ENCODE peak calls at places on chromosome 17, in ten cellular contexts. B, H, I, S, G, M, W, C, D and L are unnamed samples. For H3K4me1, the result is how much of the 10 kb centered on the place peaks cover.

GRCh38 chr17:63693411-63694113 is 6.4 kb downstream of the LIMD2 start:
- DNase-seq in B (no peak), H (no peak), I (no peak), S (no peak), G (no peak), M (peak), W (no peak), C (no peak), D (no peak), L (no peak)

GRCh38 chr17:13981881-13982280 is 87.4 kb upstream of the COX10 start:
- DNase-seq in B (no peak), H (no peak), I (no peak), S (no peak), G (no peak), M (no peak), W (no peak), C (no peak), D (no peak), L (no peak)

GRCh38 chr17:71983828-71984227 is 137.0 kb upstream of the SOX9 start:
- DNase-seq in B (no peak), H (no peak), I (no peak), S (no peak), G (no peak), M (no peak), W (no peak), C (no peak), D (no peak), L (no peak)

GRCh38 chr17:63369233-63369632 is 76.9 kb downstream of the CYB561 start:
- DNase-seq in B (no peak), H (no peak), I (no peak), S (no peak), G (no peak), M (no peak), W (no peak), C (no peak), D (no peak), L (no peak)

GRCh38 chr17:67063146-67063545 is 18.8 kb downstream of the CACNG1 start:
- DNase-seq in B (no peak), H (no peak), I (no peak), S (no peak), G (no peak), M (no peak), W (no peak), C (no peak), D (no peak), L (no peak)

GRCh38 chr17:181213-182163 is at the start of gene DOC2B:
- DNase-seq in B (peak), H (peak), I (peak), S (no peak), G (no peak), M (peak), W (peak), C (peak), D (peak), L (peak)

GRCh38 chr17:44688675-44689491 is 693 bp downstream of the CCDC43 start:
- DNase-seq in B (no peak), H (no peak), I (no peak), S (no peak), G (no peak), M (peak), W (peak), C (no peak), D (no peak), L (no peak)

GRCh38 chr17:56653877-56654276 is 60.4 kb downstream of the NOG start:
- DNase-seq in B (peak), H (no peak), I (no peak), S (peak), G (no peak), M (no peak), W (peak), C (no peak), D (peak), L (no peak)

GRCh38 chr17:46763416-46763815 is 55.1 kb downstream of the WNT3 start:
- DNase-seq in B (no peak), H (no peak), I (no peak), S (no peak), G (no peak), M (no peak), W (no peak), C (no peak), D (no peak), L (no peak)

GRCh38 chr17:64662774-64663367 is 764 bp upstream of the SMURF2 start:
- DNase-seq in B (no peak), H (no peak), I (no peak), S (no peak), G (no peak), M (no peak), W (no peak), C (no peak), D (no peak), L (no peak)

GRCh38 chr17:64459284-64459747 is 10.4 kb downstream of the MILR1 start:
- DNase-seq in B (no peak), H (no peak), I (no peak), S (peak), G (no peak), M (no peak), W (peak), C (no peak), D (no peak), L (no peak)

GRCh38 chr17:58432806-58433573 is 15.7 kb upstream of the RNF43 start:
- DNase-seq in B (no peak), H (no peak), I (no peak), S (no peak), G (no peak), M (no peak), W (no peak), C (no peak), D (no peak), L (no peak)
- H3K4me1 ChIP-seq in B (under half), H (under half), I (under half), S (under half), G (under half), M (under half), W (under half), C (under half), D (under half), L (under half)

GRCh38 chr17:36938566-36939058 is 1.3 kb downstream of the LHX1 start:
- DNase-seq in B (peak), H (no peak), I (no peak), S (no peak), G (no peak), M (no peak), W (no peak), C (no peak), D (no peak), L (no peak)
- H3K4me1 ChIP-seq in B (under half), H (under half), I (half or more), S (under half), G (under half), M (under half), W (under half), C (under half), D (under half), L (half or more)

GRCh38 chr17:82201498-82201910 is 11.1 kb downstream of the CCDC57 start:
- DNase-seq in B (no peak), H (no peak), I (no peak), S (no peak), G (no peak), M (peak), W (peak), C (no peak), D (no peak), L (no peak)
- H3K4me1 ChIP-seq in B (under half), H (under half), I (under half), S (under half), G (under half), M (under half), W (under half), C (under half), D (under half), L (under half)

DNA sequence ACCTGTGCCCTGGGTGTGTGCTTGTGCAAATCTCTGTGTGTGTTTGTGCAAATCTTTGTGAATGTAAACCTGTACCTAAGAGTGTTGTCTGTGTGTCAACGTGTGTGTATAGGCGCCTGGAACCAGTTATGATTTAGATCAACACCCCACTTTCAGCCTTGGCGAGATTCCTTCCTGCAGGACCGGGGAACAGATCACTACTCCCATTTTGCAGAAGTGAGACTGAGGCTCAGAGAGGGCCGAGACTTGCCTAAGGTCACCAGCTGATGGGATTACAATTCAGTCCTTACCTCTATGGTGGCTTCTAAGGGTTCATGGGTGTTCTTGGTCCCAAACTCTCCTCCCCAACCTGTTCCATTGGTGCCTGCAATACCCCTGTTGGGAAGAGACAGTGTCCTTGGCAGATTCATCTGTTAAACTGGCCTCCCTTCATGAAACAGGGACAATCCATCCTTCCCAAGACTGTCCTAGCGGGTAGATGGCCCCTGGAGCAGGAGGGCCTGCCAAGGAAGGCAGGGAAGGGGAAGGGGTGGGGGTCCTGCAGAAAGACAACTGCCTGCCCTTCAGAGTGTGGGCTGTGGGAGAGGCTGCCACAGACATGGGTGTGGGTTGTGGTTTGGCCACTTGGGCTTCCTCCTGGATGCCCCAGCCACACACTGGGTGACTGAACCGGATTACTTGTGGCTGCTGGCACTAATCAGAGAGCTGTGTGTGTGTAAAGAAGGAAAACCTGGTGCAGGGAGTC is 6.9 kb upstream of the MAPK7 start:
- DNase-seq in B (no peak), H (peak), I (no peak), S (no peak), G (no peak), M (no peak), W (no peak), C (no peak), D (no peak), L (no peak)
- H3K4me1 ChIP-seq in B (under half), H (under half), I (under half), S (under half), G (under half), M (under half), W (under half), C (under half), D (under half), L (under half)

DNA sequence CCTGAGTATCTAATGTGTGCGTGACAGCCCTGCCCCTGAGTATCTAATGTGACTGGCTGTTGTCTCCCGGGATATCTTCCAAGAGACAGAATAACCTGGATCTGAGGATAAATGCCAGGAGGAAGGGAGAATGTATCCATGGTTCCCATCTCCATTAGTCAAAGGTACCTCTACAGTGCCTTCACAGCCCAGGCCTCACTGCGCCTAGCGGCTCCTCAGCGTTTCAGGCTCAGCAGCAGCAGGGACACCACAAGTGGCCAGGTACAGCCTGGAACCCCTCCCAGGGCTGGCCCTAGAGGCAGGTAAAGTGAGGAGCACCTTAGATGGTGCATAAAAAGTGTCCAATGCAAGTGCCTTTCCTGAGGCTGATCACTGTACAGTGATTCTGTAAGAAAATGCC is 32.0 kb downstream of the SOCS3 start:
- DNase-seq in B (no peak), H (no peak), I (no peak), S (no peak), G (no peak), M (no peak), W (no peak), C (no peak), D (no peak), L (no peak)
- H3K4me1 ChIP-seq in B (under half), H (under half), I (under half), S (half or more), G (under half), M (under half), W (under half), C (under half), D (under half), L (under half)

GRCh38 chr17:4516740-4517139 is 18.1 kb downstream of the SPNS2 start:
- DNase-seq in B (no peak), H (no peak), I (no peak), S (no peak), G (no peak), M (no peak), W (no peak), C (no peak), D (no peak), L (no peak)

GRCh38 chr17:4513113-4514032 is 14.7 kb downstream of the SPNS2 start:
- DNase-seq in B (no peak), H (no peak), I (no peak), S (no peak), G (no peak), M (peak), W (no peak), C (no peak), D (no peak), L (no peak)

GRCh38 chr17:4514779-4515178 is 16.1 kb downstream of the SPNS2 start:
- DNase-seq in B (no peak), H (peak), I (no peak), S (no peak), G (no peak), M (peak), W (no peak), C (no peak), D (no peak), L (no peak)

GRCh38 chr17:4514206-4514605 is 15.5 kb downstream of the SPNS2 start:
- DNase-seq in B (peak), H (peak), I (no peak), S (no peak), G (no peak), M (no peak), W (no peak), C (no peak), D (no peak), L (peak)

DNA sequence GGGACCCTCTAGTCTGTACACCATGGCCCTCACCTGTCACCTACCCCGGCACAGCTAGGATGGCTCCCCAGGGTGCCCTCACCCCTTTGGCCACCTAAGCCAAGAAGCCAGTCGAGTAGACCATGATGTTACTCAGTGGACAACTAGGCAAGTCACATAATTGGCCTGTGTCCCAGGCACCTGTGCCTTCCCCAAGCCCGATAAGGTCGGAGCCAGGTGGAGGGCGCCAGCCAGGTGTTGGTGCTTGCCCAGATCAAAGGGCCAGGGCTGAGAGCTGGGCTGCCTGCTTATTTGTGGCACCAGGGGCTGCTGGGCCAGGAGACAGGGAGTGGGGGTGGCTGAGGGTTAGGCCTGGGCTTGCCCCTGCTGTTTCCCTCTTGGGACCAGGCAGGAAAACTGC is 16.8 kb downstream of the SPNS2 start:
- DNase-seq in B (no peak), H (peak), I (no peak), S (no peak), G (no peak), M (peak), W (peak), C (no peak), D (no peak), L (no peak)
- H3K4me1 ChIP-seq in B (under half), H (under half), I (half or more), S (under half), G (under half), M (under half), W (under half), C (under half), D (under half), L (half or more)